ENCODE peak calls at places on chromosomes 5 and 9, in four cellular contexts. Y, N, Q and F are unnamed samples.
A peak's percentile ranks its signal among the peaks of the same experiment; 100 is the strongest.

GRCh38 chr9:127886401-127886972 is 9.0 kb upstream of the AK1 start:
- DNase-seq in Y (no peak), N (no peak), Q (no peak), F (no peak)

GRCh38 chr5:158013939-158014338 is 155.0 kb upstream of the CLINT1 start:
- DNase-seq in Y (no peak), N (no peak), Q (peak; percentile 22), F (peak; percentile 70)

GRCh38 chr5:174313615-174314014 is 268.1 kb downstream of the NSG2 start:
- DNase-seq in N (peak; percentile 30), Y (no peak), Q (no peak), F (no peak)

GRCh38 chr5:154193636-154194035 is 3.1 kb downstream of the GALNT10 start:
- DNase-seq in N (no peak), Y (no peak), Q (no peak), F (no peak)

GRCh38 chr9:134733480-134734232 is 92.1 kb downstream of the COL5A1 start:
- DNase-seq in Y (no peak), N (no peak), Q (no peak), F (no peak)

GRCh38 chr5:181052928-181053759 is 13.1 kb downstream of the BTNL9 start:
- DNase-seq in Y (no peak), N (no peak), Q (no peak), F (no peak)

GRCh38 chr9:135523521-135524129 is 2.4 kb downstream of the LCN1 start:
- DNase-seq in Y (no peak), Q (no peak), N (peak; percentile 47), F (no peak)

GRCh38 chr5:83096660-83097334 is 19.4 kb downstream of the XRCC4 start:
- DNase-seq in N (no peak), Y (no peak), Q (no peak), F (peak; percentile 18)

GRCh38 chr5:96141749-96142148 is 180.1 kb upstream of the ELL2 start:
- DNase-seq in Q (no peak), Y (no peak), N (no peak), F (no peak)

GRCh38 chr5:14467886-14468285 is 113.7 kb upstream of the OTULINL start:
- DNase-seq in N (no peak), Y (no peak), Q (no peak), F (no peak)

GRCh38 chr9:20144255-20144654 is 355.4 kb upstream of the SLC24A2 start:
- DNase-seq in Q (no peak), N (no peak), Y (no peak), F (peak; percentile 18)

GRCh38 chr9:135670721-135671590 is 7.8 kb downstream of the LCN9 start:
- DNase-seq in Q (no peak), Y (no peak), N (no peak), F (no peak)

GRCh38 chr5:142959683-142960308 is 189.6 kb downstream of the ARHGAP26 start:
- DNase-seq in Y (no peak), Q (no peak), N (no peak), F (no peak)

GRCh38 chr9:17003576-17004240 is 131.1 kb upstream of the CNTLN start:
- DNase-seq in N (no peak), Y (no peak), Q (no peak), F (peak; percentile 44)

GRCh38 chr5:134555889-134556311 is 30.4 kb downstream of the JADE2 start:
- DNase-seq in N (no peak), Y (peak; percentile 86), Q (peak; percentile 93), F (peak; percentile 30)

GRCh38 chr5:15074651-15075050 is 203.1 kb upstream of the ANKH start:
- DNase-seq in Y (no peak), N (no peak), Q (no peak), F (no peak)

GRCh38 chr9:137945581-137945980 is 68.0 kb downstream of the CACNA1B start:
- DNase-seq in Y (no peak), Q (no peak), N (no peak), F (no peak)

GRCh38 chr9:81874926-81875325 is 53.3 kb upstream of the SPATA31D4 start:
- DNase-seq in Y (no peak), N (no peak), Q (no peak), F (peak; percentile 87)

GRCh38 chr5:71587709-71588532 is 781 bp downstream of the MCCC2 start:
- DNase-seq in Q (peak; percentile 5), N (no peak), Y (no peak), F (no peak)

GRCh38 chr9:131273791-131274673 is 2.3 kb downstream of the FAM78A start:
- DNase-seq in Q (no peak), Y (no peak), N (no peak), F (no peak)

GRCh38 chr9:112308576-112308975 is 24.8 kb downstream of the PTBP3 start:
- DNase-seq in Y (no peak), N (no peak), Q (no peak), F (no peak)

GRCh38 chr5:158967566-158967965 is 132.2 kb downstream of the EBF1 start:
- DNase-seq in Y (no peak), N (no peak), Q (no peak), F (no peak)

GRCh38 chr5:111147502-111147901 is 55.4 kb downstream of the WDR36 start:
- DNase-seq in Y (no peak), N (no peak), Q (no peak), F (no peak)